ENCODE peak calls at places on chromosomes 2 and 18, in four cellular contexts. B is K562, Z is endodermal cell, R is fibroblast of lung. E is an unnamed sample. For H3K4me1 and H3K9me3, the result is how much of the 10 kb centered on the place peaks cover.

GRCh38 chr2:44672431-44672830 is 269.1 kb upstream of the SIX3 start:
- DNase-seq in R (no peak), Z (no peak), B (no peak), E (no peak)

GRCh38 chr2:14577843-14578242 is 54.7 kb upstream of the LRATD1 start:
- DNase-seq in Z (no peak), R (no peak), B (no peak), E (no peak)

GRCh38 chr2:36780231-36780808 is 83.8 kb downstream of the VIT start:
- DNase-seq in B (peak), R (peak), Z (no peak), E (no peak)

GRCh38 chr18:45687617-45688016 is 36.4 kb upstream of the SLC14A1 start:
- DNase-seq in R (no peak), Z (no peak), B (peak), E (no peak)

GRCh38 chr2:178895872-178896271 is 88.6 kb upstream of the TTN start:
- DNase-seq in Z (no peak), B (no peak), R (no peak), E (no peak)

GRCh38 chr2:121298476-121298875 is 13.5 kb upstream of the TFCP2L1 start:
- DNase-seq in Z (no peak), R (no peak), B (no peak), E (no peak)

GRCh38 chr2:96683307-96683706 is 40.7 kb downstream of the FER1L5 start:
- DNase-seq in R (no peak), Z (no peak), B (no peak), E (no peak)

GRCh38 chr18:33817096-33817495 is 239.1 kb downstream of the ASXL3 start:
- DNase-seq in R (peak), B (no peak), Z (no peak), E (no peak)

GRCh38 chr2:36707050-36707449 is 10.5 kb downstream of the VIT start:
- DNase-seq in B (no peak), R (peak), Z (no peak), E (no peak)

GRCh38 chr18:12839526-12840196 is 44.4 kb downstream of the PTPN2 start:
- DNase-seq in R (peak), B (no peak), Z (no peak), E (no peak)

GRCh38 chr2:157839822-157840221 is 36.3 kb downstream of the ACVR1 start:
- DNase-seq in Z (no peak), B (no peak), R (no peak), E (no peak)

GRCh38 chr2:140786585-140786984 is 1344.2 kb downstream of the LRP1B start:
- DNase-seq in R (no peak), B (no peak), Z (no peak), E (no peak)

GRCh38 chr2:32947076-32947483 is 327 bp downstream of the LTBP1 start:
- DNase-seq in Z (peak), B (peak), R (no peak), E (no peak)

GRCh38 chr2:157898591-157898996 is 22.5 kb upstream of the ACVR1 start:
- DNase-seq in R (peak), Z (no peak), B (peak), E (no peak)

GRCh38 chr2:181656450-181657261 is at the start of gene CERKL:
- DNase-seq in Z (peak), R (peak), B (no peak), E (peak)

GRCh38 chr18:13141209-13141608 is 77.4 kb upstream of the LDLRAD4 start:
- DNase-seq in B (no peak), R (no peak), Z (no peak), E (no peak)

GRCh38 chr2:204840504-204840903 is 295.2 kb downstream of the PARD3B start:
- DNase-seq in Z (no peak), B (no peak), R (no peak), E (no peak)

GRCh38 chr2:97745474-97746172 is 32.2 kb downstream of the ZAP70 start:
- DNase-seq in Z (no peak), B (no peak), R (no peak), E (no peak)

GRCh38 chr18:64372850-64373249 is 224.0 kb upstream of the LINC00305 start:
- DNase-seq in Z (no peak), B (no peak), R (no peak), E (no peak)

GRCh38 chr2:236363878-236364277 is 99.7 kb upstream of the ASB18 start:
- DNase-seq in B (no peak), Z (no peak), R (no peak), E (no peak)

GRCh38 chr18:78984941-78985784 is 5.5 kb downstream of the SALL3 start:
- DNase-seq in R (peak), B (no peak), Z (peak), E (no peak)

GRCh38 chr18:34742761-34743366 is 32.8 kb downstream of the DTNA start:
- DNase-seq in R (no peak), Z (no peak), B (no peak), E (no peak)

GRCh38 chr2:55119711-55120487 is 69.6 kb upstream of the RTN4 start:
- DNase-seq in R (no peak), B (peak), Z (peak), E (no peak)

GRCh38 chr2:12073217-12073852 is 326.9 kb downstream of the LPIN1 start:
- DNase-seq in Z (no peak), B (no peak), R (no peak), E (no peak)

GRCh38 chr2:174485763-174486613 is 841 bp downstream of the GPR155 start:
- DNase-seq in R (peak), Z (peak), B (peak), E (peak)

GRCh38 chr2:202005272-202005887 is 28.3 kb upstream of the FZD7 start:
- DNase-seq in Z (no peak), R (no peak), B (no peak), E (no peak)

GRCh38 chr18:38241736-38242135 is 676.1 kb upstream of the CELF4 start:
- DNase-seq in R (peak), B (no peak), Z (no peak), E (no peak)

GRCh38 chr2:234751275-234751938 is 200.4 kb upstream of the SH3BP4 start:
- DNase-seq in R (peak), Z (no peak), B (no peak), E (no peak)

GRCh38 chr2:164028764-164029534 is 293.1 kb upstream of the FIGN start:
- DNase-seq in B (no peak), Z (no peak), R (peak), E (no peak)

GRCh38 chr2:181977661-181978350 is 7.8 kb upstream of the PPP1R1C start:
- DNase-seq in B (no peak), R (peak), Z (no peak), E (no peak)

GRCh38 chr2:164542584-164543021 is 78.7 kb downstream of the GRB14 start:
- DNase-seq in B (no peak), R (peak), Z (no peak), E (no peak)

GRCh38 chr2:20450201-20451108 is 3.6 kb downstream of the RHOB start:
- DNase-seq in R (peak), B (no peak), Z (peak), E (peak)

GRCh38 chr2:234419726-234420125 is 77.2 kb downstream of the ARL4C start:
- DNase-seq in Z (no peak), R (no peak), B (no peak), E (no peak)

GRCh38 chr2:134406311-134406710 is 152.4 kb downstream of the MGAT5 start:
- DNase-seq in Z (no peak), B (no peak), R (no peak), E (no peak)

GRCh38 chr2:20430461-20431302 is 16.2 kb upstream of the RHOB start:
- DNase-seq in R (no peak), B (peak), Z (peak), E (no peak)

GRCh38 chr2:178553047-178553446 is 72.8 kb downstream of the PLEKHA3 start:
- DNase-seq in R (peak), B (no peak), Z (no peak), E (no peak)

GRCh38 chr2:109213646-109214417 is 84.8 kb downstream of the SH3RF3 start:
- DNase-seq in R (peak), B (peak), Z (no peak), E (no peak)

GRCh38 chr2:126658910-126659613 is 3.1 kb downstream of the GYPC start:
- DNase-seq in Z (no peak), R (peak), B (no peak), E (peak)
- H3K4me1 ChIP-seq in Z (under half), R (under half), B (half or more), E (under half)

DNA sequence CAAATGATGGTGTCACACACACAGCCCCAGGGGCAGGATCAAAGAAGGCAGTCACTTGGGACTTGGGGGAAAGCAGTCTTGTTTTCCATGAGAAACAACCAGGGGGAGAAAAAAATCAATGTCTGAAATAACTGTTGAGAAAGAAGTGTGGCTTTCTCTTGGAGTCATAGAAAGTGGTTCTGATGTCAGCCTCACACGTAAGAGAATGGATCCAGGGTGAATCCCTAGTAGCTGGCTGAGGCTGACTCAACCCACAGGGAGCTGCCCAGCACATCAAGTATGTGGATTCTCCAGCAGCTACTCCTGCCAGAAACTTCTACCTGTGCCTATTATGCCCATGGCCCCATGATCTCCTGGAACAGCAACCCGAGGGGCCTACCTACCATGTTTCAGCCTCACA is 33.6 kb upstream of the ZBTB7C start:
- DNase-seq in B (no peak), Z (no peak), R (peak), E (no peak)
- H3K9ac ChIP-seq in B (no peak), Z (no peak), R (no peak), E (no peak)

GRCh38 chr2:9063023-9063606 is 59.6 kb upstream of the MBOAT2 start:
- DNase-seq in B (no peak), Z (no peak), R (no peak), E (no peak)

GRCh38 chr2:9060819-9061218 is 57.3 kb upstream of the MBOAT2 start:
- DNase-seq in R (peak), B (no peak), Z (no peak), E (no peak)

GRCh38 chr2:9069496-9069991 is 66.1 kb upstream of the MBOAT2 start:
- DNase-seq in B (no peak), Z (no peak), R (no peak), E (no peak)

GRCh38 chr2:9071032-9071431 is 67.5 kb upstream of the MBOAT2 start:
- DNase-seq in Z (no peak), B (peak), R (peak), E (peak)

DNA sequence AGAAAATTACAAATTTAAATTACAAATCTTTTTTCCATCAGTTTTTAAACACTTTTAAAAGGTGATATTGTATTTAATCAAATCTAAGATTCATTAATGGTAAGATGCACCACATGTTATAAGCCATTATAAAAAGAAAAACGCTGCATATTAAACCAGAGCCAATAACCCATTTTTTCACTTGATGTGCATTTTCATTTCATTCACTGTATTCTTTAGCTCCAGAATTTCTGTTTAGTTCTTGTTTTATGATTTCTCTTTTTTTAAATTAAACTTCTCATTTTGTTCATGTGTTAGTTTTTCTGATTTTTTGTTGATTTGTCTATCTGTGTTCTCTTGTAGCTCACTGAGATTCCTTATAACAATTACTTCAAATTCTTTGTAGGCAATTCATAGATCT is 62.4 kb upstream of the MBOAT2 start:
- DNase-seq in Z (no peak), B (no peak), R (no peak), E (no peak)
- H3K9me3 ChIP-seq in Z (under half), B (under half), R (under half), E (under half)

DNA sequence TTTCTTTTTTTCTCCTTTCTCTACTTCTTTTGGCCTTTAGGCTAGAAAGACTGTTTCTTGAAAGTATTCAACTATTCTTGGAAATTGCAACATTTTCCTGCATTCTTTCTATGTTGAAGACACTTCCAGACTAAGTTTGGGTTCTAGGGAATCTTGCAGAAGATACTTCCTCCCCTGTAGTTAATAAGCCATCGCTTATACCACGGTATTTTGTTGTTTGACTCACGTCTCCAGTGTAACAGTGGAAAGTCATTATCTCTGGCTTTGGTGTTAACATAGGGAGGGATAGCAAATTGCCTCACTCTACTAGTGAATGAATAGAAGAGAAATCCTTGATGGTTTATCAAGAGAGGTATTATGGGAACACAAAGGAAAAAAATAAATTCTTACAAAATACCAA is 79.3 kb downstream of the SLC8A1 start:
- DNase-seq in R (peak), Z (no peak), B (no peak), E (no peak)
- H3K4me1 ChIP-seq in R (under half), Z (under half), B (under half), E (under half)